ENCODE peak calls at places on chromosomes 6 and 20, in four cellular contexts. C, A, S and B are unnamed samples.

GRCh38 chr6:25556516-25556915 is 95.5 kb upstream of the SCGN start:
- DNase-seq in C (peak), A (peak), S (peak), B (peak)

GRCh38 chr6:43724354-43724753 is 36.8 kb upstream of the MRPS18A start:
- DNase-seq in C (no peak), A (no peak), S (no peak), B (no peak)

GRCh38 chr6:40928738-40929137 is 110.3 kb downstream of the UNC5CL start:
- DNase-seq in C (no peak), A (no peak), S (no peak), B (no peak)

GRCh38 chr6:105804436-105804835 is 281.7 kb upstream of the PRDM1 start:
- DNase-seq in C (no peak), A (peak), S (no peak), B (peak)

GRCh38 chr20:8287328-8287727 is 155.3 kb downstream of the PLCB1 start:
- DNase-seq in C (no peak), A (no peak), S (no peak), B (no peak)

GRCh38 chr20:25223179-25223661 is 24.7 kb upstream of the PYGB start:
- DNase-seq in C (no peak), A (peak), S (peak), B (peak)

GRCh38 chr6:113486172-113486571 is 371.0 kb upstream of the MARCKS start:
- DNase-seq in C (no peak), A (no peak), S (no peak), B (no peak)

GRCh38 chr6:53741417-53741816 is 53.4 kb upstream of the LRRC1 start:
- DNase-seq in C (peak), A (no peak), S (no peak), B (no peak)

GRCh38 chr6:112235956-112236355 is 18.4 kb downstream of the LAMA4 start:
- DNase-seq in C (no peak), A (peak), S (no peak), B (no peak)

GRCh38 chr20:58225490-58226200 is 2.8 kb downstream of the ANKRD60 start:
- DNase-seq in C (no peak), A (no peak), S (no peak), B (no peak)

GRCh38 chr6:650098-650497 is 6.8 kb downstream of the HUS1B start:
- DNase-seq in C (no peak), A (peak), S (no peak), B (no peak)

GRCh38 chr6:11146117-11146826 is 34.7 kb upstream of the ERVFRD-1 start:
- DNase-seq in C (no peak), A (no peak), S (no peak), B (no peak)

GRCh38 chr6:111978826-111979225 is 75.1 kb upstream of the CCN6 start:
- DNase-seq in C (no peak), A (peak), S (no peak), B (no peak)

GRCh38 chr6:14276667-14277404 is 159.3 kb downstream of the CD83 start:
- DNase-seq in C (peak), A (no peak), S (no peak), B (no peak)

GRCh38 chr6:39182604-39183003 is 46.7 kb downstream of the KCNK5 start:
- DNase-seq in C (no peak), A (no peak), S (no peak), B (no peak)

GRCh38 chr6:154510144-154510905 is at the start of gene CNKSR3:
- DNase-seq in C (no peak), A (peak), S (peak), B (peak)

GRCh38 chr6:70956451-70957283 is at the start of gene B3GAT2:
- DNase-seq in C (no peak), A (peak), S (no peak), B (no peak)

GRCh38 chr20:16575390-16576140 is 2.3 kb upstream of the KIF16B start:
- DNase-seq in C (no peak), A (no peak), S (no peak), B (no peak)

GRCh38 chr20:45969712-45970634 is 2.0 kb downstream of the ZNF335 start:
- DNase-seq in C (peak), A (peak), S (peak), B (no peak)

GRCh38 chr6:116542426-116542825 is 3.1 kb downstream of the TRAPPC3L start:
- DNase-seq in C (no peak), A (no peak), S (no peak), B (no peak)

GRCh38 chr20:43140719-43141118 is 49.0 kb downstream of the PTPRT start:
- DNase-seq in C (no peak), A (no peak), S (no peak), B (no peak)

GRCh38 chr6:3620937-3621336 is 130.6 kb downstream of the PXDC1 start:
- DNase-seq in C (no peak), A (no peak), S (no peak), B (no peak)

GRCh38 chr20:20699144-20699543 is 13.3 kb downstream of the RALGAPA2 start:
- DNase-seq in C (no peak), A (no peak), S (no peak), B (no peak)

GRCh38 chr6:45836984-45837383 is 178.7 kb downstream of the CLIC5 start:
- DNase-seq in C (no peak), A (no peak), S (no peak), B (peak)

GRCh38 chr20:43994486-43995100 is 79.9 kb downstream of the TOX2 start:
- DNase-seq in C (no peak), A (no peak), S (no peak), B (no peak)

GRCh38 chr20:37524859-37525708 is 2.6 kb downstream of the BLCAP start:
- DNase-seq in C (no peak), A (no peak), S (no peak), B (peak)
- H3K4me3 ChIP-seq in C (no peak), A (no peak), S (no peak), B (peak)

GRCh38 chr20:59770270-59770669 is 163.2 kb downstream of the SYCP2 start:
- DNase-seq in C (no peak), A (no peak), S (peak), B (no peak)

GRCh38 chr20:59772373-59772705 is 161.1 kb downstream of the SYCP2 start:
- DNase-seq in C (no peak), A (no peak), S (no peak), B (no peak)

GRCh38 chr20:59770851-59771250 is 162.6 kb downstream of the SYCP2 start:
- DNase-seq in C (no peak), A (no peak), S (no peak), B (no peak)

GRCh38 chr20:59772931-59773913 is 160.2 kb downstream of the SYCP2 start:
- DNase-seq in C (no peak), A (no peak), S (no peak), B (no peak)

DNA sequence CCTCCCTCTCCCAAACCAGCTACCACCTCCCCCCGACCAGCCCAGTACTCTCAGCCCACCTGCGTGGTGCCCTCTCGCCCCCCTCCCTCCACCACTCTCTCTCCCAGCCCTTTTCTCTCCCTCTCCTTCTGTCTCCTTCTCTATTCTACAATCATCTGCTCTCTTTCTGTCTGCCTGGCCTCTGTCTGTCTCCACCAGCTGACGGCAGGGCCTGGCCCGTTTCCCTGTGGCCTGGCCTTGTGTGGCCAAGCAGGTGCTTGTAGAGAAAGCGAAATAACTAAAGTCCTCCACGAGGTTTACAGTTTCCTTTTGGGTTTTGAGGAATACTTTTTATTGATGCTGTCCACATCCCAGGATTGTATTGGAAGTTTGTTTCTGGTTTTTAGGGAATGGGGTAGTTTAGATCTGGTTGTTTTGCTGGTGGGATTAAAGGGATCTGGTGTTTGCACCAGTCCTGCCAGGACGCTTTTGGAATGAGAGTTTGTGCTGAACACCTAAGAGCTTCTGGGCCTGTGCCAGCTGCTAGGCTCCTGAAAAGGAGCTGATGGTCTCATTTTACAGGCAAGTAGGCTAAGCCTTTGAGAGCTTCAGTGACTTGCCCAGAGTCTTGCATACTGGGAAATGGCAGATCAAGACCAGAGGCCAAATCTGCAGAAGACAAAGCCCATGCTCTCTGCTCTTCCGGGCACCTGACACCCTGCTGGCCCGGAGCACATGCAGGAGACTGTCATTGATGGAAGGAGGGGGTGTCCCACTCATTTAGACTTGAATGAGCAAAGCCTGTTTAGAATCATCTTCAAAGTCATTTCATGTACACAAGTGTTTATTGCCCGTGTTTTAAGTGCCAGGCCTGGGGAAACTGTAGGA is 161.7 kb downstream of the SYCP2 start:
- DNase-seq in C (no peak), A (no peak), S (no peak), B (no peak)
- H3K4me2 ChIP-seq in C (no peak), A (no peak), S (no peak), B (no peak)

GRCh38 chr6:49551866-49552129 is 1.3 kb downstream of the C6orf141 start:
- DNase-seq in C (no peak), A (no peak), S (no peak), B (no peak)

GRCh38 chr6:49550413-49551125 is at the start of gene C6orf141:
- DNase-seq in C (no peak), A (no peak), S (peak), B (no peak)

GRCh38 chr6:49549691-49550412 is 616 bp upstream of the C6orf141 start:
- DNase-seq in C (no peak), A (no peak), S (no peak), B (no peak)

GRCh38 chr6:49552596-49552995 is 2.1 kb downstream of the C6orf141 start:
- DNase-seq in C (no peak), A (no peak), S (no peak), B (no peak)

DNA sequence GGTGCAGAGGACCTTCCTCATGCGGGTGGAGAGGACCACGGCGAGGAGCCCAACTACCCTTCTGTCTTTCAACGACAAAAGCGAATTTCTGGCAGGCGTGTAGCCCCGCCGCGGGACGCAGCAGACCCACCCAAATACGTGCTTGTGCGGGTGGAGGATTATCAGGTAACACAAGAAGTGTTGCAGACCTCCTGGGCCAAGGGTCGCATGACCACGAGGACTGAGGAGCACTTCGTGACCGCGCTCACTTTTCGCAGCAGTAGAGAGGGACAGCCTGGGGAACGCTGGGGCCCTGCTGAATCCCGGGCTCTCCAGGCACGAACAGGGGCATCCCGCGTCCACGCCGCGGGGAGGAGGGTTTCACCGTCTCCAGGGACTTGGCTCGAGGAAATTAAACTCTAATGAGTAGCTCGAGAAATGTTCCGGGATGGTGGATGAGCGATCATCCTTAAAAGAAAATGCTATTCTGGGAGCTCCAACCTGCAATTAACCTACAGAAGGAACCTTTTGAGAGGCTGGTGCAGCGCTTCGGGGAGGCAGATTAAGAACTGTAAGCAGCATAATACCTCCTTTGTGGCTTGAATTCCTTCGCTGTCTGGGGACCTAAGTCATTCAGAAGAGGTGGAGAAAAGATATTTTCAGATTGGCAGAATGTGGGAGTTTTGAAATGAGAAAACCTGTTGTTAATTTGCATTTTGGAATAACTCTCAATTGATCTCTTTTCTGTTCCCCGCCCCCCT is 828 bp downstream of the C6orf141 start:
- DNase-seq in C (no peak), A (no peak), S (no peak), B (no peak)
- TF ChIP-seq EZH2 in C (no peak), A (peak), S (no peak), B (no peak)

GRCh38 chr6:31729515-31729978 is 448 bp upstream of the DDAH2 start:
- DNase-seq in C (peak), A (peak), S (peak), B (no peak)

GRCh38 chr6:31729979-31730630 is 1.0 kb upstream of the DDAH2 start:
- DNase-seq in C (peak), A (peak), S (peak), B (no peak)

GRCh38 chr6:31732029-31732428 is 2.9 kb upstream of the DDAH2 start:
- DNase-seq in C (no peak), A (no peak), S (no peak), B (no peak)

GRCh38 chr6:31728767-31729514 is at the start of gene DDAH2:
- DNase-seq in C (no peak), A (no peak), S (no peak), B (no peak)

GRCh38 chr6:31730631-31731086 is 1.6 kb upstream of the DDAH2 start:
- DNase-seq in C (no peak), A (no peak), S (no peak), B (no peak)
- H3K4me3 ChIP-seq in C (no peak), A (no peak), S (no peak), B (no peak)

GRCh38 chr20:56752274-56752673 is 123.2 kb downstream of the TFAP2C start:
- DNase-seq in C (no peak), A (no peak), S (no peak), B (no peak)
- H3K4me2 ChIP-seq in C (no peak), A (no peak), S (no peak), B (peak)

GRCh38 chr20:62993856-62994494 is 12.8 kb downstream of the BHLHE23 start:
- DNase-seq in C (no peak), A (no peak), S (no peak), B (no peak)

GRCh38 chr20:62990306-62990825 is 16.4 kb downstream of the BHLHE23 start:
- DNase-seq in C (no peak), A (no peak), S (no peak), B (no peak)

GRCh38 chr20:62989201-62989601 is 17.6 kb downstream of the BHLHE23 start:
- DNase-seq in C (no peak), A (no peak), S (no peak), B (no peak)

GRCh38 chr20:62991863-62992262 is 14.9 kb downstream of the BHLHE23 start:
- DNase-seq in C (no peak), A (no peak), S (no peak), B (no peak)

DNA sequence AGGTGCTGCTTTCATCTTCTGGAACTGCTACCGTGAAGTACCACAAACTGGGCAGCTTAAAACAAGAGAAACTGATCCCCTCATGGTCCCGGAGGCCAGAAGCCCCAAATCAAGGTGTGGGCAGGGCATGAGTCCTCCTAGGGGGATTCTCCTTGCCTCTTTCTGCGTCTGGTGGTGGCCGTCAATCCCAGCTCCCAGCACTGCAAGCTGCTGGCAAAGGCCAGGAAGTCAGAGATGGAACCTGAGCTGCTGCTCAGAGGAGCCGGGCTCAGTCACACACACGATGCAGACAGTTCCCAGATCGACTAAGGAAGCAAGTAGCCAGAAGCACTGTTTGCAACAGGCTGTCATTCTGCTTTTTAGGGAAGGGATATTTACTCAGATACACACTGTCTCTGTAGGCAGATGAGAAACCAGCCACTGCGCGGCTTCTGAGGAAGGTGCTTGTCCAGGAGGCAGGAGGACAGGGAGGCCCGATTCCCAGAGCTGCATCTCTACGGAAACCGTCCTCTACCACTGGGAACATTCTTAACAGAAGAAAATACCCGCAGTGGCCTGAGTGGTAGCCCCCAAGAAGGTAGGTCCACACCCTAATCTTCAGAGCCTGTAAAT is 15.5 kb downstream of the BHLHE23 start:
- DNase-seq in C (no peak), A (no peak), S (no peak), B (no peak)
- TF ChIP-seq EZH2 in C (no peak), A (no peak), S (no peak), B (no peak)

GRCh38 chr6:123655520-123656306 is 19.0 kb upstream of the TRDN start:
- DNase-seq in C (no peak), A (peak), S (no peak), B (no peak)
- H3K4me3 ChIP-seq in C (no peak), A (no peak), S (no peak), B (peak)

GRCh38 chr20:62031462-62032092 is 34.1 kb downstream of the TAF4 start:
- DNase-seq in C (no peak), A (no peak), S (no peak), B (no peak)
- H3K4me2 ChIP-seq in C (no peak), A (no peak), S (no peak), B (no peak)

DNA sequence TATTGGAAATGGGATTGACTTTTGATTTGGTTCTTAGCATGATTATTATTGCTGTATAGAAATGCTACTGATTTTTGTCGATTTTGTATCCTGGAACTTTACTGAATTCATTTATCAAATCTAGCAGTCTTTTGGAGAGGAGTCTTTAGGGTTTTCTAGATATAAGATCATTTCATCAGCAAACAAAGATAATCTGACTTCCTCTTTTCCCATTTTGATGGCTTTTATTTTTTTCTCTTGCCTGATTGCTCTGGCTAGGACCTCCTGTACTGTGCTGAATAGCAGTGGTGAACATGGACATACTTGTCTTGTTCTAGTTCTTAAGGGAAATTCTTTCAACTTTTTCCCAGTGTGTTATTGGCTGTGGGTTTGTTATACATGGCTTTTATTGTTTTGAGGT is 64.6 kb downstream of the ZC2HC1B start:
- DNase-seq in C (no peak), A (no peak), S (no peak), B (no peak)
- TF ChIP-seq EZH2 in C (no peak), A (no peak), S (no peak), B (no peak)